ENCODE peak calls at places on chromosomes 2 and 18, in four cellular contexts. S is kidney epithelial cell, M is fibroblast of mammary gland, G is fibroblast of lung. Q is an unnamed sample.

GRCh38 chr2:30225131-30225762 is 6.1 kb upstream of the LBH start:
- DNase-seq in S (no peak), M (peak; percentile 58), G (peak; percentile 88), Q (no peak)

GRCh38 chr2:74708883-74709282 is 54.8 kb downstream of the SEMA4F start:
- DNase-seq in S (peak; percentile 62), M (peak; percentile 73), G (peak; percentile 77), Q (no peak)

GRCh38 chr2:168194784-168195522 is 52.4 kb downstream of the STK39 start:
- DNase-seq in S (no peak), M (peak; percentile 70), G (peak; percentile 26), Q (no peak)

GRCh38 chr2:14632133-14632936 is at the start of gene LRATD1:
- DNase-seq in S (peak; percentile 59), M (peak; percentile 73), G (peak; percentile 86), Q (peak; percentile 52)

GRCh38 chr2:185221-185620 is 78.6 kb downstream of the SH3YL1 start:
- DNase-seq in S (no peak), M (no peak), G (no peak), Q (no peak)

GRCh38 chr2:237594514-237594871 is 4.0 kb upstream of the RAB17 start:
- DNase-seq in S (no peak), M (no peak), G (no peak), Q (no peak)

GRCh38 chr2:201746551-201746950 is 34.2 kb downstream of the ALS2 start:
- DNase-seq in S (no peak), M (no peak), G (no peak), Q (no peak)

GRCh38 chr18:59715966-59716369 is 18.7 kb upstream of the CCBE1 start:
- DNase-seq in S (peak; percentile 91), M (peak; percentile 95), G (peak; percentile 98), Q (no peak)

GRCh38 chr2:239245872-239246701 is 154.7 kb downstream of the HDAC4 start:
- DNase-seq in S (no peak), M (no peak), G (no peak), Q (no peak)

GRCh38 chr2:86283461-86284030 is 53.9 kb downstream of the REEP1 start:
- DNase-seq in S (peak; percentile 71), M (no peak), G (peak; percentile 19), Q (peak; percentile 96)

DNA sequence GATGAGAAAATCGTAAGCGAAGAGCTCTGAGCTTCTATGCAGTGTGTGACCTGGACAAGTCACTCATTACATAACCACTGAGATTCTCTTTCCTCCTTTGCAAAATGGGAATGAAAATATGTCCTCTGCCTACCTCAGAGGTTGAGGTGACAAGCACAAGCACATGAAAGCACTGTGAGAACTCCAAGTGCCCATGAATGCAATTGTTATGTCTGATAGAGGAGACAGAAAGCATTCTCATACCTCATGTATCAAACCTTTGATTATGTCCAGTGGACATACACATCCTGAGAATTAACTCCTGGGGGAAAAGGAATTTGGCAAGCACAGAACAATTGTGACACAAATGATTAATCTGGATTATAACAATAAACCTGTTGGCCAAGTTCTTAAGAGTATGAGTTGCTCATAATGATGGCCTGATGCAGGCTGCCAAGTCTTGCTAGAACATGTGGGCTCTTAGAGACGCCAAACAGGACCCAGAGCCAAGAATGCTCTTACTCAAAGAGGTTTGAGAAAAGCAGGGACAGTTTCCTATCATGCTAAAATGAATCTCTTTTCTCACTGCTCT is 8.5 kb upstream of the RMDN2 start:
- DNase-seq in S (no peak), M (peak; percentile 99), G (peak; percentile 100), Q (peak; percentile 97)
- H3K4me3 ChIP-seq in S (no peak overlapping the region), M (no peak overlapping the region), G (no peak overlapping the region), Q (no peak overlapping the region)

DNA sequence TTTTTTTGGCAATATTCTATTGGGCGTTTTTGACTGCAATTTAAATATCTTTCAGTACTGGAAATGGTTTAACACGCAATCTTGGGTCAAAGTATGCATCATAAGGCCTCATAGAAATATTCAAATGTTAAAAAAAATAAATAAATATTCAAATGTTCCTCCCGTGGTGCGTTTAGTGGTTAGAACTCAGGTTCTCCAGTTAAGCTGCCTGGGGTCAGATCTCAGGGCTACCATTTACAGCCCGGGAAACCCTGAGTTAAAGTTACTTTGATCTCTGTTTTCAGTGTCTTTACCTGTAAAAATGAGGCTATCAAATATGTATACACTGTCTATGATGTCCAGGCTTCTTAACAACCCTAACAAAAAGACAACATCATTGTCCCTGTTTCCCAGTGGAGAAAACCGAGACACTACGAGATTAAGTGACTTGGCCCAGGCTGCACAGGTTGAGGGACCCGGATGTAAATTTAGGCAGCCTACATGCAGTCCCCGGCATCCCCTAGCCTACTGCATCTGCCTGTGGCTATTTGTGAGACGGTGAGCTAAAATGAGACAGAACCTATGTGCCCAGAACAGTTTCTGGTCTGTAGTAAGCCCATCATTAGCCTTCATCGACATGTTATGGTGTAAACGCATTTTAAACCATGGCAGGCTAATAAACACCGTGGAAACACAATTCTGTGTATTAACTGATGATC is 1.7 kb downstream of the FHL2 start:
- DNase-seq in S (no peak), M (no peak), G (peak; percentile 56), Q (no peak)
- H3K4me3 ChIP-seq in S (peak overlapping the region; percentile 82), M (peak overlapping the region; percentile 100), G (peak overlapping the region; percentile 99), Q (peak overlapping the region; percentile 97)

GRCh38 chr2:63843093-63843492 is 1.4 kb downstream of the UGP2 start:
- DNase-seq in S (no peak), M (no peak), G (no peak), Q (no peak)

GRCh38 chr2:63845866-63846265 is 4.2 kb downstream of the UGP2 start:
- DNase-seq in S (no peak), M (no peak), G (no peak), Q (no peak)

GRCh38 chr2:63842149-63843061 is 709 bp downstream of the UGP2 start:
- DNase-seq in S (no peak), M (peak; percentile 81), G (peak; percentile 65), Q (peak; percentile 11)

GRCh38 chr2:63844616-63845015 is 2.9 kb downstream of the UGP2 start:
- DNase-seq in S (no peak), M (no peak), G (no peak), Q (no peak)

DNA sequence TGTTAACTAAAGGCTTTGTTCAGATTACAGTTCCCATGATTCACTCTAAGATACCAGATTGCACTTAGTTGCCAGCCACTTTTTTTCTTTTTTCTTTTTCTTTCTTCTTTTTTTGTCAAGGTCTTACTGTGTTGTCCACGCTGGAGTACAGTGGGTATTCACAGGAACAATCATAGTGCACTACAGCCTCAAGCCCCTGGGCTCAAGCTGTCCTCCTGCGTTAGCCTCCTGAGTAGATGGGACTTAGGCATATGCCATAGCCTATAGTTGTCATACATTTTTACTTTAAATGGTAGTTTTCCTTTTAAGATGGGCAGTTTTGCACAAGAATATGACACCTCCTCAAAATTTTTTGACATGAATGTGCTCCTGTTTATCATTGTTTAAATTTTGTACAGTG is 2.1 kb downstream of the UGP2 start:
- DNase-seq in S (no peak), M (no peak), G (no peak), Q (no peak)
- H3K4me3 ChIP-seq in S (no peak overlapping the region), M (peak overlapping the region; percentile 94), G (peak overlapping the region; percentile 70), Q (peak overlapping the region; percentile 6)

GRCh38 chr2:215015421-215015820 is 123.0 kb downstream of the ABCA12 start:
- DNase-seq in S (no peak), M (no peak), G (no peak), Q (no peak)

DNA sequence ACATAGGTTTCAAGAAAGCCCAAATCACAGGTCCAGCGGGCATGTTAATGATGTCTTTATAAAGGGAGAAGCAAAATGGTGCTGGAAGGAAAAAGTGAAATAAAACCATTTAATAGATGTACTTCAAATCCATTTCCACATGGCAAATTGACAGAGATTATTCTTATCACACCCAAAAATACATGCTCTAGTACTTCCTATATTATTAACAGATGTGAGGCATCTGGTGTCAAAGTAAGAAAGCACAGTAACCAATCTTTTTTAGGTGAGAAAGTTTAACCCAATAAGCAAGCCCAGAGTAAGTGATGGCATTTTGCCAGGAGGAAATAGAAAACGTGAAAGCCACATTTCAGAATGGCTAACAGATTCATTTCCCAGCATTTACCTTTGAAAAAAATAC is 128.0 kb downstream of the ABCA12 start:
- DNase-seq in S (no peak), M (no peak), G (no peak), Q (no peak)
- H3K4me3 ChIP-seq in S (no peak overlapping the region), M (no peak overlapping the region), G (no peak overlapping the region), Q (no peak overlapping the region)

GRCh38 chr18:23239350-23239692 is 104.0 kb downstream of the CABLES1 start:
- DNase-seq in S (no peak), M (no peak), G (no peak), Q (no peak)

GRCh38 chr18:23236876-23237468 is 101.7 kb downstream of the CABLES1 start:
- DNase-seq in S (no peak), M (no peak), G (no peak), Q (no peak)

GRCh38 chr18:23238651-23239349 is 103.5 kb downstream of the CABLES1 start:
- DNase-seq in S (no peak), M (no peak), G (peak; percentile 64), Q (no peak)

GRCh38 chr18:23237524-23238151 is 102.4 kb downstream of the CABLES1 start:
- DNase-seq in S (no peak), M (peak; percentile 56), G (peak; percentile 73), Q (no peak)

DNA sequence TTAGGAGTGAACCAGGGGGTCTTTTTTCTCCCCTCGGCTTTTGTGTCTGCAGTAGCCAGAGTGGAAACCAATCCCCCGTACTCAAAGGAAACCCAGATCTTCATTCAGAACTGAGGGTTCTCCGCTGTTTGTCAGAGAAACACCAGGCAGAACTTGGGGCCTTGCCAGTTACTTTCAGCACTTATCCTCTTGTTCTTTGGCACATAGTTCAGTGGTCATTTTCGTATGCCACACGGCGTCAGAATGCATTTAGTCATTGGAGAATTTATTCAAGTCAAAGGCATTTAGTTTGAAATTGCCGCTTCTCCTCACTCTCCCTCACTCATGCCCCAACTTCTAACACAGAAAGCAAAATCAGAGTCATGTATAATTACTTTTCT is 102.9 kb downstream of the CABLES1 start:
- DNase-seq in S (no peak), M (peak; percentile 92), G (peak; percentile 92), Q (peak; percentile 75)
- H3K4me3 ChIP-seq in S (no peak overlapping the region), M (peak overlapping the region; percentile 17), G (peak overlapping the region; percentile 18), Q (no peak overlapping the region)

Q was measured in retinal pigment epithelial cell.